ENCODE peak calls at places on chromosomes 11 and 22, in nine cellular contexts. D, M, X, R, L, P, T, S and N are unnamed samples. For H3K4me1, the result is how much of the 10 kb centered on the place peaks cover.

GRCh38 chr11:10076458-10077141 is 217.4 kb downstream of the SBF2 start:
- DNase-seq in R (peak), M (peak), P (peak), D (peak), S (peak), T (peak), X (peak), L (peak), N (peak)

GRCh38 chr22:32603651-32604540 is 129.3 kb downstream of the FBXO7 start:
- DNase-seq in S (no peak), L (no peak), M (no peak), T (peak), P (no peak), X (no peak), D (peak), R (peak), N (no peak)

GRCh38 chr11:76233196-76233921 is 27.1 kb upstream of the WNT11 start:
- DNase-seq in D (no peak), R (no peak), S (no peak), X (peak), M (no peak), T (no peak), P (no peak), L (no peak), N (no peak)

GRCh38 chr22:36285545-36285944 is 32.6 kb downstream of the APOL1 start:
- DNase-seq in P (peak), D (peak), R (no peak), M (no peak), T (no peak), S (no peak), L (no peak), X (peak), N (peak)

GRCh38 chr11:69232821-69233760 is 60.9 kb upstream of the MYEOV start:
- DNase-seq in D (peak), R (no peak), S (no peak), L (peak), X (no peak), P (peak), M (no peak), T (no peak), N (peak)

GRCh38 chr22:30486661-30487115 is 14.9 kb upstream of the SEC14L3 start:
- DNase-seq in M (no peak), S (no peak), T (no peak), P (no peak), L (peak), R (no peak), X (no peak), D (no peak), N (no peak)

GRCh38 chr22:44698531-44699421 is 3.2 kb upstream of the PRR5 start:
- DNase-seq in P (peak), M (peak), S (peak), D (no peak), X (no peak), L (no peak), R (peak), T (peak), N (no peak)

GRCh38 chr11:60084866-60085265 is 3.6 kb upstream of the MS4A2 start:
- DNase-seq in M (no peak), D (no peak), T (no peak), X (no peak), P (no peak), R (no peak), S (no peak), L (no peak), N (no peak)

GRCh38 chr11:77130763-77131513 is 2.9 kb downstream of the MYO7A start:
- DNase-seq in T (peak), M (peak), S (peak), X (peak), R (peak), D (peak), L (peak), P (no peak), N (peak)

GRCh38 chr22:23266780-23267179 is 86.5 kb downstream of the BCR start:
- DNase-seq in D (no peak), P (no peak), M (no peak), S (no peak), R (no peak), T (no peak), X (no peak), L (no peak), N (no peak)
- H3K4me1 ChIP-seq in D (under half), P (under half), M (under half), S (under half), R (under half), T (under half), X (under half), L (under half), N (under half)

GRCh38 chr11:47267858-47268257 is 2.1 kb upstream of the MADD start:
- DNase-seq in T (no peak), M (no peak), S (no peak), D (no peak), L (no peak), R (no peak), X (no peak), P (no peak), N (no peak)

GRCh38 chr11:47270331-47271271 is 668 bp downstream of the MADD start:
- DNase-seq in L (no peak), P (peak), T (peak), R (no peak), D (no peak), M (no peak), S (no peak), X (peak), N (peak)

GRCh38 chr11:47268448-47269001 is 1.4 kb upstream of the MADD start:
- DNase-seq in M (no peak), T (no peak), X (no peak), S (no peak), L (no peak), P (no peak), D (no peak), R (no peak), N (no peak)

GRCh38 chr11:47269829-47270305 is at the start of gene MADD:
- DNase-seq in T (peak), X (peak), M (peak), S (peak), D (peak), L (peak), R (peak), P (peak), N (peak)

DNA sequence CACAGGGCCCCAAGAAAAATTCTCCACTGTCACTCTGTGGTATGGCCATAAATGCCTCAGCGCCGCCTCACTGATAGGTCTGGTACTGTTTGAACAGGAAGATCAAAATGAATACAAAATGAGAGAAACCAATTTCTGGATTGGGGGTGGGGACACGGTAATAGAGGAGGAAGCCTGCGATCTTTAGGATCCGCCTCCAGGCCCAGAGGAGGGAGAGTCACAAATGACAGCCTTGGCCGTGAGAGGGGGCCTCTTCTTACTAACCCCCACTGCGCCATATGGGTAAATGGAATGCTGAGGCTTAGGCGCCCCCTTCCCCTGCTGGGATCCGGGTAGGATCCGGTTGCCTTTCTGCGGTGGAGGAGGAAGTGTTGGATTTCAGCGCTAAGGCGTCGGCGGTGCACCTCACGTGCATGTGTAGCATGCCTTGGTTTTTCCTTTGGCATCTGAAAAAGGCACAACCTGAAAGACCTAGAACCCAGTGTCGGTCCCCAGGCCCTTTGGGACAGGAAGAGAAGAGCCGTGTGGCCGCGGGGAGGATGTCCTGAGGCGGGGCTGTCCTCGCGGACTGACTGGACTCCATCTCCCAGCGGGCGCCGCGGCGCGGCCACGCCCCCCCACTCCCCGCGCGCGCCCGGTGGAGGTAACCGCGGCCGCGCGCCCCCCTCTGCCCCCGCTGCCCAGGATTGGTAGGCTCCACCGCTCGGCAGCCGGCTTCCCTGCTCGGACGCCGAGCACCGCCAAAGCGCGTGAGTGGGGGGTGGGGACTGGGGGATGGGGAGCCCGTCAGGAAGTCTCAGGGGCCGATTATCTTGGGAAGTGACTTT is 718 bp upstream of the MADD start:
- DNase-seq in D (peak), M (peak), R (peak), T (peak), X (peak), S (peak), P (peak), L (peak), N (peak)
- TF ChIP-seq CTCF in D (peak), M (peak), R (no peak), T (peak), X (peak), S (no peak), P (no peak), L (no peak), N (no peak)

GRCh38 chr11:28104984-28105383 is 3.0 kb downstream of the KIF18A start:
- DNase-seq in P (no peak), R (no peak), S (no peak), D (no peak), M (no peak), X (no peak), L (no peak), T (no peak), N (no peak)
- H3K4me1 ChIP-seq in P (under half), R (under half), S (under half), D (under half), M (under half), X (under half), L (under half), T (under half), N (under half)

GRCh38 chr11:31236052-31236652 is 133.4 kb downstream of the DCDC1 start:
- DNase-seq in X (no peak), S (no peak), M (no peak), R (no peak), P (no peak), T (peak), D (no peak), L (no peak), N (no peak)

GRCh38 chr11:31237819-31238771 is 131.4 kb downstream of the DCDC1 start:
- DNase-seq in T (peak), S (peak), M (no peak), D (no peak), R (no peak), L (no peak), P (no peak), X (no peak), N (no peak)

GRCh38 chr11:31240340-31240904 is 129.1 kb downstream of the DCDC1 start:
- DNase-seq in P (no peak), S (peak), T (peak), M (no peak), L (no peak), X (peak), R (no peak), D (no peak), N (peak)
- TF ChIP-seq CTCF in P (no peak), S (peak), T (peak), M (no peak), L (no peak), X (peak), R (peak), D (no peak), N (peak)

GRCh38 chr22:37320726-37321286 is 38.5 kb downstream of the CYTH4 start:
- DNase-seq in D (no peak), M (no peak), R (no peak), T (no peak), P (no peak), S (peak), L (no peak), X (no peak), N (no peak)
- H3K4me1 ChIP-seq in D (under half), M (under half), R (under half), T (under half), P (under half), S (under half), L (under half), X (under half), N (under half)

GRCh38 chr11:66312549-66313320 is 4.1 kb downstream of the CD248 start:
- DNase-seq in L (peak), S (peak), M (peak), D (peak), T (peak), X (peak), R (peak), P (peak), N (peak)

GRCh38 chr11:66313321-66314185 is 3.3 kb downstream of the CD248 start:
- DNase-seq in D (no peak), M (no peak), T (peak), L (no peak), X (no peak), R (peak), P (no peak), S (peak), N (no peak)

GRCh38 chr11:66311470-66311964 is 5.3 kb downstream of the CD248 start:
- DNase-seq in M (no peak), X (no peak), S (no peak), R (no peak), L (no peak), T (no peak), P (no peak), D (no peak), N (no peak)

GRCh38 chr11:66310324-66310723 is 6.5 kb downstream of the CD248 start:
- DNase-seq in S (no peak), L (no peak), M (no peak), P (no peak), T (no peak), X (no peak), D (no peak), R (no peak), N (no peak)

DNA sequence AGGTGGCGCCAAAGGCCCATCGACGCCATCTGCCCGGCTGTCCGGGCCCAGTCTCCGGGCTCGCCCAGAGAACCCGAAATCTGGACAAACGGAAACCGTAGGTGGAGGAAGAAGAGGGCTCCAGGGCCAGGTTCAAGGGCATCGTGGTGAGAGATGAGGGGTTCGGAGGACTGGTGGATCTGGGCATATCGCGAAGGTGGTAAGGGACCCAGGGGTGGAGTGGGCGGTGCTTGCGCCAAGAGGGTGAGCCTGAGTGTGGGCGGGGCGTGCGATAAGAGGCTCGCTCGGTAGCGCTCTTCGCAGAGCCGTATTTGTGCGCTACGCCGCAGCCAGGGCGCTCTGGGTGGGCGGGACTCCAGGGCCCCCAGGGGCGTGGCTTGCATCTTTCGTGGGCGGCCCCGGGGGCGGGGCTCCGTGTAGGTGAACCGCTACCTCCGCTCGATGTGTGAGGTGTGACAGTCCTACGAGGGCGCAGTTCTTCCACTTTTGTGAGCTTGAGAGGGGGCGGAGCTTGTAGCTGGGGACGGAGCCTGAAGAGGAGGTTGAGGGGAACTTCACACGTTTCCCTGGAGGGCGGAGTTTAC is 4.8 kb downstream of the CD248 start:
- DNase-seq in T (peak), S (peak), X (peak), P (peak), R (peak), L (peak), D (peak), M (peak), N (peak)
- TF ChIP-seq CTCF in T (peak), S (peak), X (peak), P (peak), R (peak), L (peak), D (peak), M (peak), N (no peak)

GRCh38 chr11:64876226-64876750 is 2.1 kb downstream of the EHD1 start:
- DNase-seq in M (no peak), L (no peak), D (no peak), X (no peak), P (no peak), R (no peak), T (no peak), S (no peak), N (no peak)
- H3K4me1 ChIP-seq in M (under half), L (half or more), D (under half), X (half or more), P (half or more), R (under half), T (under half), S (under half), N (under half)